ENCODE peak calls at places on chromosome 5, in five cellular contexts. N is esophagus squamous epithelium, Y is cardiac muscle cell, O is IMR-90, G is uterus. I is an unnamed sample.

GRCh38 chr5:113487411-113487778 is 858 bp downstream of the MCC start:
- DNase-seq in N (no peak), Y (peak; percentile 24), O (peak; percentile 5), G (no peak), I (peak; percentile 6)

GRCh38 chr5:1380011-1380817 is 35.3 kb upstream of the CLPTM1L start:
- DNase-seq in N (no peak), Y (peak; percentile 77), O (peak; percentile 4), G (no peak), I (no peak)

GRCh38 chr5:12777342-12777741 is 873.1 kb upstream of the CTNND2 start:
- DNase-seq in N (no peak), Y (no peak), O (no peak), G (no peak), I (no peak)

GRCh38 chr5:126857472-126858410 is 80.8 kb downstream of the LMNB1 start:
- DNase-seq in N (no peak), Y (no peak), O (peak; percentile 35), G (peak; percentile 49), I (peak; percentile 47)

GRCh38 chr5:138989720-138990119 is 114.6 kb upstream of the LRRTM2 start:
- DNase-seq in N (no peak), Y (no peak), O (peak; percentile 76), G (no peak), I (peak; percentile 67)

GRCh38 chr5:73826761-73827450 is 200.9 kb downstream of the ARHGEF28 start:
- DNase-seq in N (no peak), Y (no peak), O (peak; percentile 93), G (peak; percentile 50), I (peak; percentile 61)

GRCh38 chr5:104186100-104186499 is 623.5 kb upstream of the NUDT12 start:
- DNase-seq in N (no peak), Y (no peak), O (no peak), G (no peak), I (peak; percentile 52)

GRCh38 chr5:44440186-44440585 is 51.0 kb upstream of the FGF10 start:
- DNase-seq in N (no peak), Y (no peak), O (no peak), G (no peak), I (no peak)

GRCh38 chr5:85140471-85140870 is 755.8 kb upstream of the EDIL3 start:
- DNase-seq in N (no peak), Y (no peak), O (no peak), G (no peak), I (no peak)

GRCh38 chr5:14435481-14435880 is 146.1 kb upstream of the OTULINL start:
- DNase-seq in N (no peak), Y (no peak), O (peak; percentile 61), G (no peak), I (no peak)

GRCh38 chr5:132237670-132238069 is 10.0 kb upstream of the P4HA2 start:
- DNase-seq in N (no peak), Y (no peak), O (no peak), G (no peak), I (no peak)

GRCh38 chr5:32173394-32174010 is 617 bp downstream of the GOLPH3 start:
- DNase-seq in N (no peak), Y (peak; percentile 67), O (peak; percentile 52), G (peak; percentile 59), I (no peak)

GRCh38 chr5:65834306-65834705 is 92.1 kb upstream of the ERBIN start:
- DNase-seq in N (no peak), Y (no peak), O (no peak), G (no peak), I (no peak)

GRCh38 chr5:139141841-139142240 is 56.3 kb downstream of the SIL1 start:
- DNase-seq in N (no peak), Y (no peak), O (peak; percentile 91), G (peak; percentile 60), I (peak; percentile 92)

GRCh38 chr5:179766726-179767455 is 26.9 kb upstream of the LTC4S start:
- DNase-seq in N (no peak), Y (no peak), O (no peak), G (no peak), I (no peak)

GRCh38 chr5:9928266-9928750 is 298.2 kb upstream of the TAS2R1 start:
- DNase-seq in N (no peak), Y (no peak), O (no peak), G (no peak), I (no peak)

GRCh38 chr5:43256261-43256966 is 56.8 kb downstream of the HMGCS1 start:
- DNase-seq in N (no peak), Y (no peak), O (no peak), G (no peak), I (no peak)

GRCh38 chr5:115553082-115553481 is 8.5 kb upstream of the FEM1C start:
- DNase-seq in N (no peak), Y (no peak), O (peak; percentile 46), G (no peak), I (no peak)

GRCh38 chr5:175082866-175083590 is 358.6 kb downstream of the MSX2 start:
- DNase-seq in N (no peak), Y (no peak), O (peak; percentile 20), G (no peak), I (peak; percentile 4)

GRCh38 chr5:156815988-156816599 is 34.0 kb upstream of the PPP1R2B start:
- DNase-seq in N (no peak), Y (peak; percentile 36), O (peak; percentile 42), G (no peak), I (peak; percentile 2)

GRCh38 chr5:38494175-38494574 is 62.3 kb downstream of the LIFR start:
- DNase-seq in N (no peak), Y (no peak), O (no peak), G (no peak), I (no peak)

GRCh38 chr5:174093132-174093531 is 47.6 kb downstream of the NSG2 start:
- DNase-seq in N (no peak), Y (no peak), O (no peak), G (no peak), I (no peak)

GRCh38 chr5:107826311-107827000 is 155.7 kb upstream of the EFNA5 start:
- DNase-seq in N (no peak), Y (no peak), O (no peak), G (no peak), I (no peak)

GRCh38 chr5:96582343-96582742 is 79.8 kb upstream of the CAST start:
- DNase-seq in N (no peak), Y (no peak), O (peak; percentile 55), G (no peak), I (peak; percentile 63)

DNA sequence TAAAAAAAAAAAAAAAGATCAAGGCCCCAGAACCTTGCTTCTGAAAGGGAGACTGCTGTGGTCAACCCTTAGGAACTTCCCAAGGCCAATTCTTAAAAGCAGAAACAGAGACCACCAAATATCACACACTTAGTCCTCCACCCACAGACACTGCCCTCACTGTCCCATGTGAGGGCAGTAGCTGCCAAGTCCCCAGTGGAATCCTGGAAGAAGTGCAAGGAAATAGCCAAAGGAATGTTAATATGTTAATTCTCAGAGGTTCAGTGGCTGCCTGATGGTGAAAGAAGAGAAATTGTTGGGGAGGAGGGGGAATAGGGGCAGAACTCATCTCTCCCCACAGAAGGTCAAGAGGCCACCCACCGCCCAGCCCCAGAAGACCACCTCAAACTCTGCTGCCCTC is 23.1 kb downstream of the FSTL4 start:
- DNase-seq in N (no peak), Y (no peak), O (no peak), G (no peak), I (no peak)
- TF ChIP-seq CTCF in N (no peak), Y (no peak), O (no peak), G (no peak), I (no peak)

DNA sequence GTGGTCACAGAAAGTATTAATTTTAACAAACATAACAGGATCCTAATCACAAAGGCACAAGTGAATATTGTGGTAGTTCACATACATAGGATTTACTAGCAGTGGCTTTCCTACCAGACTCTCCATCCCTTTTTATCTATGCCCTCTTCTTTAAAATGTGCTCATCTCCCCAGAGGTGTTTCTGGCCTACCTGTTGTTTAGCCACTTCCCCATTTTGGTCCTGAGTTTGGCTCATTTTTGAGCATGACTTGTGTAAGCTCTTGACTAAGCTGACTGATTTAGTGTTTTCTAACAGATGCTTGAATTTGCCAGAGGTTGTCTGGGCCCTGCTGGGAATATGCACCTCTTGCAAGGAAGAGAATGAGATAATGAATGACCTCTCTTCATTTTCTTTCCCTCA is 517.7 kb upstream of the CLINT1 start:
- DNase-seq in N (no peak), Y (no peak), O (no peak), G (no peak), I (no peak)
- H3K9me3 ChIP-seq in N (no peaks in the 10 kb centered on the region), Y (no peaks in the 10 kb centered on the region), O (peaks cover 2% of the 10 kb centered on the region), G (no peaks in the 10 kb centered on the region), I (no peaks in the 10 kb centered on the region)

GRCh38 chr5:149833116-149833827 is 103.2 kb downstream of the PPARGC1B start:
- DNase-seq in N (no peak), Y (no peak), O (no peak), G (no peak), I (no peak)

GRCh38 chr5:149831492-149831891 is 101.4 kb downstream of the PPARGC1B start:
- DNase-seq in N (no peak), Y (no peak), O (peak; percentile 37), G (no peak), I (no peak)

GRCh38 chr5:149832636-149833035 is 102.5 kb downstream of the PPARGC1B start:
- DNase-seq in N (no peak), Y (no peak), O (no peak), G (no peak), I (no peak)

GRCh38 chr5:149836451-149837139 is 106.5 kb downstream of the PPARGC1B start:
- DNase-seq in N (no peak), Y (no peak), O (no peak), G (no peak), I (no peak)

DNA sequence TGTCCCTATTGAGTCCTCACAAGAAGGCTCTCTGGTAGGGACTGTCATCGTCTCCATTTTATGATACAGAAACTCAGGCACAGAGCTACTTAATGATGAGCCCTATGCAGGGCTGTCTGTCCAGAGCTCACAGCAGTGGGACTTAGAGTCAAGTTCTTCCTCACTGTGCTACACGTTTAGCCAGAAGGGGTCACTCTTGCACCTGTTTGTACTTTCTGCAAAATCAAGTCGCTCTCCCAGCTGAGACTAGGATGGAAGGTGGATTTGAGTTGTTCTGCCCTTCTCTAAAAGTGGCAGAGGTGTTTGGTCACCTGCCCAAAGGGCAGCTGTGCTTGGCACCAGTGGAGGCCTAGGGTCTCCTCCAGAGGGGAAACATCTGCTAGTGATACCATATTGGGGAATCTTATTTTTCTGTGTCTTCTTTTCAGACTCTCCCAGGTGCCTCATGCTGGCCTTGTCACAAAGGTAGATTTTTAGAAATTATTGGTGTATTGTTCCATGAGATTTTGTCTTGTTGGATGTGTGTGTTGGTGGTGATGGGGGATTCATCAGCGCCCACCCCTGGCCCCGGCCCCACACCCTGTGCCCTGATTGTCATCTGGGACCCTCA is 104.2 kb downstream of the PPARGC1B start:
- DNase-seq in N (no peak), Y (peak; percentile 85), O (peak; percentile 91), G (no peak), I (peak; percentile 68)
- TF ChIP-seq CTCF in N (peak; percentile 59), Y (peak; percentile 85), O (peak; percentile 80), G (peak; percentile 32), I (peak; percentile 84)

GRCh38 chr5:166083183-166083959 is 2208.1 kb upstream of the WWC1 start:
- DNase-seq in N (no peak), Y (peak; percentile 15), O (no peak), G (no peak), I (no peak)
- H3K9me3 ChIP-seq in N (no peaks in the 10 kb centered on the region), Y (no peaks in the 10 kb centered on the region), O (peaks cover 16% of the 10 kb centered on the region), G (no peaks in the 10 kb centered on the region), I (no peaks in the 10 kb centered on the region)

I was measured in astrocyte.